ENCODE peak calls at places on chromosomes 3 and 15, in five cellular contexts. W is HFF-Myc, K is keratinocyte, T is HCT116, V is AG04449. I is an unnamed sample.
A peak's percentile ranks its signal among the peaks of the same experiment; 100 is the strongest.

GRCh38 chr15:80957556-80957955 is 32.1 kb downstream of the MESD start:
- DNase-seq in W (no peak), K (no peak), T (no peak), V (no peak), I (no peak)

GRCh38 chr15:47384316-47384715 is 333.0 kb upstream of the SEMA6D start:
- DNase-seq in W (peak; percentile 75), K (peak; percentile 36), T (no peak), V (peak; percentile 61), I (peak; percentile 20)

GRCh38 chr3:3998140-3998977 is 199.1 kb downstream of the LRRN1 start:
- DNase-seq in W (no peak), K (no peak), T (peak; percentile 2), V (no peak), I (peak; percentile 3)

GRCh38 chr15:47717036-47717611 is at the start of gene SEMA6D:
- DNase-seq in W (peak; percentile 36), K (no peak), T (no peak), V (peak; percentile 21), I (no peak)

GRCh38 chr3:127735767-127736693 is 63.3 kb downstream of the ABTB1 start:
- DNase-seq in W (peak; percentile 42), K (peak; percentile 5), T (no peak), V (no peak), I (peak; percentile 83)

GRCh38 chr3:124780767-124781485 is 50.7 kb downstream of the UMPS start:
- DNase-seq in W (no peak), K (no peak), T (no peak), V (no peak), I (no peak)

GRCh38 chr3:13528217-13528801 is 20.6 kb upstream of the FBLN2 start:
- DNase-seq in W (no peak), K (no peak), T (no peak), V (no peak), I (no peak)

GRCh38 chr15:81722982-81723381 is 322.8 kb downstream of the MEX3B start:
- DNase-seq in W (no peak), K (no peak), T (no peak), V (no peak), I (no peak)

GRCh38 chr15:94070341-94071275 is 160.8 kb upstream of the MCTP2 start:
- DNase-seq in W (peak; percentile 69), K (no peak), T (no peak), V (no peak), I (no peak)

GRCh38 chr15:40815042-40815678 is 7.9 kb upstream of the DNAJC17 start:
- DNase-seq in W (no peak), K (no peak), T (no peak), V (no peak), I (no peak)

GRCh38 chr15:48191574-48192225 is at the start of gene CTXN2:
- DNase-seq in W (no peak), K (no peak), T (no peak), V (no peak), I (no peak)

GRCh38 chr15:32828507-32829186 is 110.8 kb downstream of the GREM1 start:
- DNase-seq in W (no peak), K (peak; percentile 5), T (no peak), V (peak; percentile 96), I (no peak)

GRCh38 chr15:70535955-70536338 is 227.4 kb downstream of the UACA start:
- DNase-seq in W (no peak), K (no peak), T (no peak), V (no peak), I (no peak)

GRCh38 chr3:57755368-57756021 is 614 bp upstream of the SLMAP start:
- DNase-seq in W (no peak), K (peak; percentile 61), T (peak; percentile 68), V (no peak), I (peak; percentile 83)

GRCh38 chr3:112437146-112438022 is 61.9 kb downstream of the BTLA start:
- DNase-seq in W (peak; percentile 7), K (no peak), T (peak; percentile 19), V (no peak), I (no peak)

GRCh38 chr15:52660192-52660591 is 19.0 kb downstream of the ATOSA start:
- DNase-seq in W (no peak), K (no peak), T (no peak), V (no peak), I (no peak)

GRCh38 chr3:100653731-100654309 is 44.4 kb downstream of the ADGRG7 start:
- DNase-seq in W (no peak), K (no peak), T (no peak), V (no peak), I (no peak)

GRCh38 chr15:35705030-35705884 is 159.3 kb upstream of the DPH6 start:
- DNase-seq in W (no peak), K (no peak), T (no peak), V (no peak), I (no peak)

GRCh38 chr3:58581328-58582091 is 4.3 kb upstream of the FAM107A start:
- DNase-seq in W (no peak), K (no peak), T (no peak), V (no peak), I (no peak)

GRCh38 chr3:185824051-185824466 is 783 bp downstream of the IGF2BP2 start:
- DNase-seq in W (no peak), K (no peak), T (no peak), V (no peak), I (no peak)

GRCh38 chr3:13507791-13508339 is 27.8 kb downstream of the HDAC11 start:
- DNase-seq in W (no peak), K (no peak), T (no peak), V (no peak), I (no peak)

GRCh38 chr15:88708256-88709054 is 69.6 kb downstream of the ISG20 start:
- DNase-seq in W (peak; percentile 24), K (no peak), T (no peak), V (no peak), I (peak; percentile 1)
- H3K4me3 ChIP-seq in W (no peak overlapping the region), K (no peak overlapping the region), T (no peak overlapping the region), V (no peak overlapping the region), I (no peak overlapping the region)

GRCh38 chr3:25863560-25863959 is 73.7 kb downstream of the OXSM start:
- DNase-seq in W (no peak), K (no peak), T (no peak), V (no peak), I (no peak)
- TF ChIP-seq CTCF in W (peak; percentile 7), K (no peak), T (peak; percentile 40), V (no peak), I (peak; percentile 40)

DNA sequence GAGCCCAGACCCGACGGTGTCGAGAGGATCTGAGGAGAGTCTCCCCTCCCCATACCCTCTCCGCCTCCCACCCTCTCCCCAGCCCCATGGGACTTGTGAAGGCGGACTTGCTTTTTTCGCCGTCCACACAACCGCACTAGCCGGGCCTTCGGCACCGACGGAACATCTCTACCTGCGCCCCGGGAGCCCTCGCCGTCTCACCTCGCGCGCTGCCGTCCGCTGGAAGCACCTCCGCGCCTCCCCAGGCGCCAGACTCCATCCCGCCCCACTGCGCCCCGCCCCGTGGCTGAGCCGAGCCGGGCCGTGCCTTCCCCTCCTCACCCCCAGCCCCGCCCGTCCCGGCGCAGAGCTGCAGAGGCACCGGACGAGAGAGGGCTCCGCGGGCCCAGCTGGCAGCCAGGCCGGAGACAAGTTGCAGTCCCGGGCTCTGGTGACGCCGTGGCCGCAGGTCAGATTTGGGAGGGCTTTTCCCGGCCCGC is at the start of the genes DUOX1 and DUOXA1:
- DNase-seq in W (no peak), K (no peak), T (peak; percentile 16), V (no peak), I (no peak)
- H3K4me3 ChIP-seq in W (no peak within 1 kb of the TSS), K (peak within 1 kb of the TSS; percentile 59), T (peak within 1 kb of the TSS; percentile 68), V (no peak within 1 kb of the TSS), I (no peak within 1 kb of the TSS)

DNA sequence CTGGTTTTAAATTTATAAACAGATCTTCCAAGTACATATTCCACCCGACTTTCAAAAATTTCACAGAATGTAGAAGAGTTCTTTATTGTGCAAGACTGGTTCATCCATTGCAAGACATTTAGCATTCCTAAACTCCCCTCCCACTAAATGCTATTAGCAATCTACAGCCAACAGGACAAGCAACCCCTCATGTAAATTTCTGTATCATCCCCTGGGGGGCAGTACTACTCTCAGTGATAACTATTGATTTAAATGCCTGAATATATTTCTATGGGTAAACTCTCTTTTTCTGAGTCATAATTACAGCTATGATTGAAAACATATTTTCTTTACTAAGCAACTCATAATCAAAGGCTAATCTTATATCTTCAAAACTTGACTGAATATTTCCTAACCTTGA is 10.7 kb upstream of the SLC15A2 start:
- DNase-seq in W (peak; percentile 2), K (no peak), T (peak; percentile 18), V (no peak), I (no peak)
- TF ChIP-seq CTCF in W (peak; percentile 30), K (peak; percentile 38), T (peak; percentile 68), V (peak; percentile 5), I (peak; percentile 53)

GRCh38 chr3:73405000-73405399 is 219.7 kb downstream of the PDZRN3 start:
- DNase-seq in W (no peak), K (no peak), T (no peak), V (no peak), I (no peak)

GRCh38 chr3:73404450-73404849 is 220.3 kb downstream of the PDZRN3 start:
- DNase-seq in W (no peak), K (no peak), T (no peak), V (no peak), I (no peak)

GRCh38 chr3:73407572-73407971 is 217.2 kb downstream of the PDZRN3 start:
- DNase-seq in W (no peak), K (no peak), T (no peak), V (no peak), I (no peak)

GRCh38 chr3:73408597-73408996 is 216.1 kb downstream of the PDZRN3 start:
- DNase-seq in W (no peak), K (no peak), T (no peak), V (no peak), I (no peak)

GRCh38 chr3:73405853-73406252 is 218.9 kb downstream of the PDZRN3 start:
- DNase-seq in W (no peak), K (no peak), T (no peak), V (no peak), I (no peak)
- H3K4me3 ChIP-seq in W (no peak overlapping the region), K (no peak overlapping the region), T (no peak overlapping the region), V (no peak overlapping the region), I (no peak overlapping the region)

GRCh38 chr15:64430000-64430735 is 30.2 kb upstream of the ZNF609 start:
- DNase-seq in W (peak; percentile 88), K (no peak), T (no peak), V (peak; percentile 60), I (no peak)
- TF ChIP-seq CTCF in W (no peak), K (no peak), T (no peak), V (no peak), I (no peak)

GRCh38 chr15:76140069-76140454 is 80.3 kb downstream of the TMEM266 start:
- DNase-seq in W (no peak), K (no peak), T (no peak), V (no peak), I (no peak)
- H3K4me3 ChIP-seq in W (no peak overlapping the region), K (no peak overlapping the region), T (no peak overlapping the region), V (no peak overlapping the region), I (no peak overlapping the region)